ENCODE peak calls at places on chromosomes 6 and 20, in nine cellular contexts. X is transverse colon; A is AG09309; G is activated T-cell treated with anti-CD3 and anti-CD28 coated beads, Interleukin-2, amount 50 U/mL, for 4 hours; I is NCI-H2227 treated with DMSO at 0.1 percent for 48 hours; E is SW480; M is NCI-H1092; B is stimulated activated CD4-positive, alpha-beta T cell treated with anti-CD3 and anti-CD28 coated beads, Interleukin-4, amount 100 ng/mL, for 1 hour; D is T-helper 2 cell. C is an unnamed sample.

GRCh38 chr6:3809515-3809891 is 39.7 kb upstream of the FAM50B start:
- DNase-seq in M (no peak), X (no peak), I (no peak), A (no peak), E (no peak), G (no peak), D (no peak), B (no peak), C (no peak)

GRCh38 chr6:25280617-25280990 is 1.4 kb downstream of the CARMIL1 start:
- DNase-seq in D (no peak), I (no peak), B (no peak), M (no peak), A (no peak), E (peak), G (no peak), X (no peak), C (no peak)

GRCh38 chr6:70282906-70283461 is 19.9 kb downstream of the COL9A1 start:
- DNase-seq in I (no peak), A (no peak), B (no peak), M (no peak), X (no peak), D (no peak), G (no peak), E (no peak), C (no peak)

GRCh38 chr20:32779500-32780215 is 17.5 kb downstream of the DNMT3B start:
- DNase-seq in G (no peak), X (no peak), M (no peak), A (no peak), B (no peak), D (no peak), E (no peak), I (peak), C (no peak)

GRCh38 chr6:164478426-164478825 is 831.0 kb downstream of the C6orf118 start:
- DNase-seq in X (no peak), B (no peak), G (no peak), D (no peak), A (no peak), I (no peak), E (no peak), M (no peak), C (no peak)

GRCh38 chr6:12150812-12151432 is 138.8 kb downstream of the HIVEP1 start:
- DNase-seq in A (no peak), E (peak), G (peak), I (peak), X (peak), D (peak), B (peak), M (no peak), C (no peak)

GRCh38 chr20:19968488-19969073 is 48.6 kb upstream of the NAA20 start:
- DNase-seq in A (no peak), D (peak), E (peak), I (no peak), G (no peak), X (no peak), M (no peak), B (no peak), C (no peak)

GRCh38 chr6:43917878-43918382 is 147.9 kb downstream of the VEGFA start:
- DNase-seq in D (no peak), B (no peak), M (no peak), G (no peak), X (no peak), A (no peak), I (no peak), E (no peak), C (no peak)

GRCh38 chr6:32852844-32853540 is 512 bp downstream of the TAP1 start:
- DNase-seq in I (no peak), D (peak), B (peak), M (no peak), G (peak), A (no peak), X (peak), E (peak), C (no peak)

GRCh38 chr6:151068761-151069312 is 170.9 kb upstream of the AKAP12 start:
- DNase-seq in X (no peak), M (no peak), G (no peak), B (no peak), A (peak), E (no peak), I (no peak), D (no peak), C (no peak)

GRCh38 chr6:131950767-131951575 is at the start of gene CCN2:
- DNase-seq in B (no peak), A (peak), X (peak), G (no peak), I (no peak), D (peak), M (no peak), E (peak), C (no peak)

GRCh38 chr20:36144336-36144735 is 10.2 kb upstream of the EPB41L1 start:
- DNase-seq in D (no peak), A (no peak), M (no peak), G (no peak), I (no peak), E (no peak), B (no peak), X (no peak), C (no peak)

GRCh38 chr6:46381057-46381456 is 110.2 kb downstream of the RCAN2 start:
- DNase-seq in I (no peak), M (no peak), D (no peak), E (no peak), B (no peak), A (no peak), X (no peak), G (no peak), C (no peak)

GRCh38 chr6:28807682-28808280 is 116.0 kb downstream of the TRIM27 start:
- DNase-seq in B (no peak), G (no peak), X (no peak), I (peak), E (peak), D (no peak), A (no peak), M (no peak), C (peak)

GRCh38 chr6:41427642-41428401 is 92.4 kb downstream of the NCR2 start:
- DNase-seq in A (no peak), X (peak), D (peak), E (peak), B (peak), M (peak), I (no peak), G (no peak), C (no peak)

C was measured in NCI-H1694.